ENCODE peak calls at places on chromosome 17, in seven cellular contexts. X is heart right ventricle, M is colonic mucosa, E is thoracic aorta, S is Caco-2, N is body of pancreas, D is endodermal cell. V is an unnamed sample.

GRCh38 chr17:39754958-39755549 is 17.3 kb downstream of the GRB7 start:
- DNase-seq in N (no peak), D (peak; percentile 85), M (peak; percentile 43), X (no peak), E (no peak), S (no peak), V (no peak)

GRCh38 chr17:32265192-32265895 is at the start of gene RHBDL3:
- DNase-seq in D (peak; percentile 78), M (no peak), E (no peak), N (peak; percentile 41), X (peak; percentile 42), S (no peak), V (peak; percentile 24)

GRCh38 chr17:67990909-67991308 is 5.4 kb downstream of the C17orf58 start:
- DNase-seq in X (no peak), D (no peak), E (no peak), N (no peak), M (no peak), S (no peak), V (no peak)

GRCh38 chr17:75652934-75653549 is 13.9 kb downstream of the RECQL5 start:
- DNase-seq in D (peak; percentile 92), N (peak; percentile 37), E (no peak), X (no peak), S (peak; percentile 60), M (no peak), V (no peak)

GRCh38 chr17:35630530-35631148 is 43.5 kb downstream of the AP2B1 start:
- DNase-seq in S (no peak), D (no peak), E (no peak), M (no peak), N (no peak), X (no peak), V (no peak)

GRCh38 chr17:10603889-10604288 is 53.2 kb downstream of the MYH3 start:
- DNase-seq in X (no peak), E (no peak), N (no peak), S (no peak), M (no peak), D (no peak), V (no peak)

GRCh38 chr17:41985919-41986318 is 19.3 kb downstream of the CNP start:
- DNase-seq in N (no peak), X (no peak), S (no peak), D (no peak), M (no peak), E (no peak), V (no peak)

GRCh38 chr17:47323382-47324223 is at the start of gene EFCAB13:
- DNase-seq in S (peak; percentile 96), M (peak; percentile 91), E (peak; percentile 83), X (peak; percentile 92), N (peak; percentile 95), D (peak; percentile 98), V (peak; percentile 93)

GRCh38 chr17:64164592-64165285 is 34.8 kb upstream of the ERN1 start:
- DNase-seq in S (peak; percentile 8), M (no peak), E (no peak), D (no peak), N (peak; percentile 68), X (no peak), V (no peak)

GRCh38 chr17:67995568-67996191 is 589 bp downstream of the C17orf58 start:
- DNase-seq in E (no peak), S (no peak), D (peak; percentile 85), X (peak; percentile 48), M (peak; percentile 39), N (peak; percentile 35), V (peak; percentile 36)

GRCh38 chr17:82449136-82449882 is 1.2 kb downstream of the CYBC1 start:
- DNase-seq in M (no peak), N (no peak), D (peak; percentile 82), X (peak; percentile 28), S (no peak), E (no peak), V (peak; percentile 62)

GRCh38 chr17:50209472-50210248 is 8.2 kb upstream of the COL1A1 start:
- DNase-seq in S (peak; percentile 90), E (peak; percentile 83), M (peak; percentile 77), D (peak; percentile 97), N (peak; percentile 54), X (peak; percentile 89), V (peak; percentile 69)

GRCh38 chr17:66711936-66712335 is 123.0 kb upstream of the CACNG5 start:
- DNase-seq in S (peak; percentile 60), M (peak; percentile 90), E (no peak), N (peak; percentile 90), X (no peak), D (peak; percentile 85), V (peak; percentile 74)

GRCh38 chr17:18230288-18231141 is 5.1 kb downstream of the LLGL1 start:
- DNase-seq in S (no peak), D (no peak), X (no peak), E (no peak), M (no peak), N (no peak), V (no peak)

GRCh38 chr17:64339516-64340475 is 50.9 kb downstream of the PECAM1 start:
- DNase-seq in S (no peak), M (no peak), X (no peak), N (no peak), E (no peak), D (no peak), V (no peak)

GRCh38 chr17:79126139-79126538 is 51.5 kb downstream of the ENGASE start:
- DNase-seq in S (no peak), E (no peak), D (peak; percentile 81), M (no peak), N (no peak), X (no peak), V (no peak)
- H3K4me1 ChIP-seq in S (no peaks in the 10 kb centered on the region), E (no peaks in the 10 kb centered on the region), D (no peaks in the 10 kb centered on the region), M (no peaks in the 10 kb centered on the region), N (no peaks in the 10 kb centered on the region), X (no peaks in the 10 kb centered on the region), V (no peaks in the 10 kb centered on the region)

DNA sequence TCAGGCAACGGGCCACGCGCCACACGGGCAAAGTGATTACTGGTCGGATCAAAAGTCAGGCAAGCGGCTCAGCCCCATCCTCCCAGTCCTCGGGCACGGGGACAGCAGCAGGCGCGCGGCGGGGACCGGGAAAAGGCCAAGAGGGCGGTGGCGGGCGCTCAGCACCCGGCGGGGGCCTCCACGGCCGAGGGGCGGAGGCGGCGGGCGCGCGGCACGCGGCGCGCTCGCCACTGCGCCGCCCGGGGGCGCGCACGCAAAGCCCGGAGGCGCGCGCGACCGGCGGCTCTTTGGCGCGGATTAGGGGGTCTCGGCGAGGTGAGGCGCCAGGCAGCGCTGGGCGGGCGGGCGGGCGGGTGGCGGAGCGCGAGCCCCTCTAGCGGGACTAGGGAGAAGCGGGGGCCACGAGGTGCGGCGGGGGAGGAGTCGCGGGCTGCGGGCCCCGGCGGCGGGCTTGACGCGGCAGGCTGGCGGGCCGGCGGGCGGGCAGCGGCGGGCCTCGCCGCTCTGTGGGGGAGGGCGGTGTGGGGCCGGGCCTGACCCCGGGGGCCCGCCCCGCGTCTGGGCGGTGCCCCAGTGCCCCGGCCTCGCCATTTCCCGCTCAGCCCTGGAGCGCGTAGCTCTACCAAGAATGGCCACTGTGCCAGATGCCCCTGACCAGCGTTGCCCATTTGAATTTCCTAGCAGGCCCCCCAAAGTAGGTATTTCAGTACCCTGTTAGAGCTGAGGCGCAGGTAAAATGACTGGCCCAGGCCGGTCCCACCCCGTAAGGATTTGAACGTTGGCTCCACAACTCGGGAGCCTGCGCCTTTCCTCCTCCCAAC is at the start of the genes ACACA and TADA2A:
- DNase-seq in S (peak; percentile 86), E (peak; percentile 14), D (peak; percentile 94), N (peak; percentile 86), M (peak; percentile 82), X (peak; percentile 81), V (peak; percentile 88)
- TF ChIP-seq CTCF in S (no peak), E (peak; percentile 20), D (peak; percentile 35), N (no peak), M (no peak), X (no peak), V (no peak)

GRCh38 chr17:62793919-62794665 is 14.0 kb downstream of the MARCHF10 start:
- DNase-seq in M (no peak), X (no peak), D (no peak), N (no peak), S (no peak), E (no peak), V (no peak)

GRCh38 chr17:62790554-62790953 is 17.6 kb downstream of the MARCHF10 start:
- DNase-seq in M (no peak), S (no peak), X (no peak), E (no peak), D (peak; percentile 48), N (no peak), V (no peak)

GRCh38 chr17:62791235-62792121 is 16.6 kb downstream of the MARCHF10 start:
- DNase-seq in N (no peak), D (peak; percentile 28), M (no peak), E (no peak), S (no peak), X (no peak), V (no peak)

GRCh38 chr17:62794666-62794971 is 13.5 kb downstream of the MARCHF10 start:
- DNase-seq in N (no peak), D (no peak), X (no peak), E (no peak), S (no peak), M (no peak), V (no peak)

DNA sequence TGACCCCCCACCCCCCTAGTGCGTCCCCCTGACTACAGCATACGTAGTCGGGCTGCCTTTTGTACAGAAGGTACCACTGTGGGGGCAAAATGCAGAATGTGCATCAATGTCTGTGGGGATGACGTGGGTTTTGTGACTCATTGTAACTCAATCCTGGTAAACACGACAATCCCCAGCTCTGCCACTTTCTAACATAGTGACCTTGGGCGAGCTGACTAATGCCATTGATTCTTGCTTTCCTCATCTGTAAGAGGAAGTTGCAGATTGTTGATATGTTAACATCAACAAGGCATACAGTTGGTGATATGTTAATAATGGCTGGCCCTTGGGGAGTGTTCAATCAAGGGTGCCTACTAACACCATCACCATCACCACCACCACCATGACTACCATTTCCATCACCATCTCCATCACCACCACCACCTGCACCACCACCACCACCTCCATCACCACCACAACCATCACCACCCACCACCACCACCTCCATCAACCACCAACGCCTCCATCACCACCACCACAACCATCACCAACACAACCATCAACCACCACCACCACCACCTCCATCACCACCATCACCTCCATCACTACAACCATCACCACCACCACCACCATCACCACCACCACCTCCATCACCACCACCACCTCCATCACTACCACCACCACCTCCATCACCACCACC is 15.9 kb downstream of the MARCHF10 start:
- DNase-seq in S (no peak), E (no peak), X (no peak), D (peak; percentile 29), M (no peak), N (peak; percentile 28), V (no peak)
- H3K4me3 ChIP-seq in S (no peak overlapping the region), E (no peak overlapping the region), X (no peak overlapping the region), D (no peak overlapping the region), M (no peak overlapping the region), N (no peak overlapping the region), V (no peak overlapping the region)

GRCh38 chr17:38419508-38419981 is 8.7 kb upstream of the ARHGAP23 start:
- DNase-seq in M (no peak), X (no peak), N (no peak), D (peak; percentile 61), E (no peak), S (no peak), V (no peak)

GRCh38 chr17:38424297-38424972 is 3.8 kb upstream of the ARHGAP23 start:
- DNase-seq in S (no peak), M (no peak), E (no peak), D (peak; percentile 57), X (no peak), N (no peak), V (no peak)

GRCh38 chr17:38421224-38421841 is 6.9 kb upstream of the ARHGAP23 start:
- DNase-seq in M (no peak), S (no peak), X (no peak), E (no peak), D (peak; percentile 74), N (no peak), V (no peak)

GRCh38 chr17:38420518-38420917 is 7.7 kb upstream of the ARHGAP23 start:
- DNase-seq in X (no peak), M (no peak), N (no peak), E (no peak), D (no peak), S (no peak), V (no peak)

GRCh38 chr17:38421871-38422819 is 6.1 kb upstream of the ARHGAP23 start:
- DNase-seq in X (no peak), M (no peak), D (peak; percentile 60), S (no peak), N (no peak), E (no peak), V (no peak)
- H3K4me1 ChIP-seq in X (peaks cover 71% of the 10 kb centered on the region), M (no peaks in the 10 kb centered on the region), D (peaks cover 8% of the 10 kb centered on the region), S (peaks cover 2% of the 10 kb centered on the region), N (peaks cover 11% of the 10 kb centered on the region), E (peaks cover 57% of the 10 kb centered on the region), V (peaks cover 2% of the 10 kb centered on the region)